ENCODE peak calls at places on chromosomes 13 and 19, in eight cellular contexts. G is neural progenitor cell, O is PC-3, R is endothelial cell of umbilical vein, X is astrocyte, C is kidney, H is neuronal stem cell, E is fibroblast of lung. D is an unnamed sample.

GRCh38 chr13:93151277-93151676 is 75.3 kb upstream of the GPC6 start:
- DNase-seq in G (no peak), O (peak), R (no peak), X (peak), C (no peak), H (no peak), E (peak), D (no peak)

GRCh38 chr19:38710416-38710702 is 33.9 kb downstream of the CAPN12 start:
- DNase-seq in G (no peak), O (no peak), R (no peak), X (no peak), C (no peak), H (no peak), E (no peak), D (no peak)

GRCh38 chr19:55099557-55100506 is 17.6 kb downstream of the PPP1R12C start:
- DNase-seq in G (peak), O (peak), R (no peak), X (no peak), C (no peak), H (no peak), E (no peak), D (no peak)

GRCh38 chr13:108113407-108113806 is 101.9 kb downstream of the LIG4 start:
- DNase-seq in G (no peak), O (no peak), R (no peak), X (no peak), C (no peak), H (no peak), E (no peak), D (no peak)

GRCh38 chr13:76350399-76350798 is 535.8 kb downstream of the KCTD12 start:
- DNase-seq in G (no peak), O (no peak), R (no peak), X (no peak), C (no peak), H (no peak), E (no peak), D (no peak)

GRCh38 chr13:83815598-83815997 is 66.7 kb downstream of the SLITRK1 start:
- DNase-seq in G (peak), O (no peak), R (no peak), X (no peak), C (no peak), H (no peak), E (no peak), D (no peak)

GRCh38 chr13:97136418-97136817 is 85.7 kb upstream of the MBNL2 start:
- DNase-seq in G (no peak), O (no peak), R (no peak), X (no peak), C (no peak), H (no peak), E (no peak), D (no peak)

GRCh38 chr13:76764429-76764828 is 121.8 kb downstream of the KCTD12 start:
- DNase-seq in G (no peak), O (peak), R (peak), X (no peak), C (peak), H (no peak), E (peak), D (no peak)

GRCh38 chr19:57338798-57339378 is 12.2 kb upstream of the ZNF304 start:
- DNase-seq in G (no peak), O (no peak), R (no peak), X (peak), C (no peak), H (no peak), E (peak), D (no peak)

GRCh38 chr13:50318887-50319286 is 303.6 kb downstream of the KCNRG start:
- DNase-seq in G (peak), O (no peak), R (no peak), X (no peak), C (no peak), H (no peak), E (no peak), D (no peak)

GRCh38 chr19:45455707-45456499 is 11.9 kb upstream of the FOSB start:
- DNase-seq in G (peak), O (peak), R (peak), X (peak), C (peak), H (no peak), E (peak), D (no peak)

GRCh38 chr13:51797664-51798488 is 6.1 kb downstream of the DHRS12 start:
- DNase-seq in G (peak), O (peak), R (peak), X (peak), C (no peak), H (peak), E (peak), D (no peak)

GRCh38 chr19:39692166-39692565 is 12.1 kb upstream of the LGALS14 start:
- DNase-seq in G (no peak), O (no peak), R (no peak), X (no peak), C (no peak), H (no peak), E (no peak), D (no peak)

GRCh38 chr19:50280983-50281382 is 48.2 kb downstream of the KCNC3 start:
- DNase-seq in G (no peak), O (no peak), R (no peak), X (no peak), C (no peak), H (no peak), E (no peak), D (no peak)

GRCh38 chr13:23385931-23386330 is 47.6 kb downstream of the SACS start:
- DNase-seq in G (no peak), O (no peak), R (no peak), X (no peak), C (no peak), H (no peak), E (no peak), D (no peak)

GRCh38 chr13:98141091-98141490 is 1.8 kb upstream of the FARP1 start:
- DNase-seq in G (no peak), O (no peak), R (no peak), X (no peak), C (no peak), H (no peak), E (no peak), D (no peak)

GRCh38 chr13:75357576-75358295 is 124.2 kb downstream of the TBC1D4 start:
- DNase-seq in G (peak), O (peak), R (peak), X (peak), C (no peak), H (peak), E (peak), D (peak)

GRCh38 chr19:790971-791604 is 6.2 kb upstream of the PTBP1 start:
- DNase-seq in G (no peak), O (no peak), R (no peak), X (no peak), C (peak), H (no peak), E (no peak), D (no peak)

GRCh38 chr13:42272115-42272756 is at the start of gene AKAP11:
- DNase-seq in G (peak), O (peak), R (peak), X (peak), C (no peak), H (no peak), E (peak), D (no peak)

GRCh38 chr13:46035066-46035465 is 17.5 kb downstream of the ZC3H13 start:
- DNase-seq in G (no peak), O (no peak), R (no peak), X (no peak), C (no peak), H (no peak), E (no peak), D (no peak)

DNA sequence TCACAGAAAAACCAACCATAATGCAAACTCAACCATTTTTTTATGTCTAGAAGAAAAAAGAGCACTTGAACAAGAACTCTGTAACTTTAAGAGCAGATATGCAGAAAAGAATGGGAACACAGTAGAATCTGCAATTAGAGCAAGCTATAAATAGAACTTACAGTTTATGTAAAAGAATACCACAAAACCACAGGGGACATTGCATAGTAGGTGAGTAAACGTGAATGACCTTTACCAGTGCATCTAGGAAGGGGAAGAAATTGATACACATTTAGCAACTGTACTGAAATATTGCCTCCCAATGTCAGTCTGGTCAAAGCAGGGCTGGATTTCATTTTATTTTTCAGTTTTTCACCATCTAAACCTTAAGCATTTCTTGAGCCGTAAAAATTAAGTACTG is 242.2 kb upstream of the EDNRB start:
- DNase-seq in G (no peak), O (peak), R (no peak), X (peak), C (no peak), H (no peak), E (peak), D (no peak)
- H3K9ac ChIP-seq in G (no peak), O (no peak), R (no peak), X (no peak), C (no peak), H (no peak), E (no peak), D (no peak)

DNA sequence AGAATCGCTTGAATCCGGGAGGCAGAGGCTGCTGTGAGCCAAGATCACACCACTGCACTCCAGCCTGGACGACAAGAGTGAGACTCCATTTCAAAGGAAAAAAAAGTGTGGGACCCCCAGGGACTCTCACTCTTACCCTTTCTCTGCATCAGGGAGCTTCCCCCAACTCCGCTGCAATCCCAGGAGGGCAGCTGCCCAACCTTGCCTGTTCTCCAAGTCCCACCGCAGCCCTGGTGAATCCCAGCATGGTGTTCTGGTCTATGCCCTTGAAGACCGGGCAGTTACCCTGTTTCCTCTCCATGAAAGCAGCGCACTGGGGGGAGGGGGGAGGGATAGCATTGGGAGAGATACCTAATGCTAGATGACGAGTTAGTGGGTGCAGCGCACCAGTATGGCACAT is 35.7 kb upstream of the DPRX start:
- DNase-seq in G (no peak), O (no peak), R (no peak), X (no peak), C (no peak), H (no peak), E (no peak), D (peak)
- H3K9ac ChIP-seq in G (no peak), O (no peak), R (no peak), X (no peak), C (no peak), H (no peak), E (no peak), D (no peak)

GRCh38 chr13:29481603-29482002 is 113.9 kb downstream of the SLC7A1 start:
- DNase-seq in G (no peak), O (no peak), R (no peak), X (no peak), C (no peak), H (no peak), E (no peak), D (no peak)

GRCh38 chr13:29480893-29481525 is 114.5 kb downstream of the SLC7A1 start:
- DNase-seq in G (no peak), O (no peak), R (no peak), X (no peak), C (no peak), H (no peak), E (no peak), D (no peak)

GRCh38 chr13:29483211-29483610 is 112.3 kb downstream of the SLC7A1 start:
- DNase-seq in G (no peak), O (no peak), R (no peak), X (no peak), C (peak), H (no peak), E (no peak), D (no peak)

GRCh38 chr13:29484236-29484635 is 111.3 kb downstream of the SLC7A1 start:
- DNase-seq in G (peak), O (no peak), R (no peak), X (no peak), C (no peak), H (no peak), E (no peak), D (no peak)

DNA sequence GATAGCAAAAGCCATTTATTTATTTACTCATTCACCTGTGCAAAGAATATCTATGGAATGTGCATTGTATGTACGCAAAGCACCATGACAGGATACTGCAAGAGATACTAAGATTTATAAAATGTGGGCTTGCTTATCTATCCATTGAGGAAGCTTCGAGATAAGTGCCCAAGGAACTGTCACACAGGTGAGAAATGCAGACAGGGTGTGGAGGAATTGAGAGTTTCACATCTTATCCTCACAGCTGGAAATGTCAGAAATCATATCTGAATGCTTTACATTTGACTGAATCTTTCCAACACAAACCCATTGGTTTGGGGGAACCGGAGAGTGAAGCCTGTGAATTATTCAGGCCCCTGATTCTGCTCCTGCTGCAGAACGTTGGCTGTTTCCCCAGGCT is 113.0 kb downstream of the SLC7A1 start:
- DNase-seq in G (no peak), O (no peak), R (no peak), X (no peak), C (no peak), H (no peak), E (no peak), D (no peak)
- H3K9ac ChIP-seq in G (no peak), O (no peak), R (no peak), X (no peak), C (no peak), H (no peak), E (no peak), D (no peak)

GRCh38 chr19:2540646-2541454 is 64.9 kb downstream of the GADD45B start:
- DNase-seq in G (peak), O (peak), R (peak), X (peak), C (peak), H (peak), E (peak), D (peak)
- H3K9ac ChIP-seq in G (no peak), O (peak), R (peak), X (peak), C (peak), H (peak), E (peak), D (no peak)

GRCh38 chr19:2982983-2983350 is 5.6 kb downstream of the TLE6 start:
- DNase-seq in G (peak), O (peak), R (peak), X (peak), C (peak), H (no peak), E (peak), D (no peak)

GRCh38 chr19:2981898-2982297 is 4.5 kb downstream of the TLE6 start:
- DNase-seq in G (no peak), O (no peak), R (no peak), X (no peak), C (no peak), H (no peak), E (no peak), D (no peak)

GRCh38 chr19:2982556-2982955 is 5.2 kb downstream of the TLE6 start:
- DNase-seq in G (no peak), O (no peak), R (no peak), X (no peak), C (peak), H (no peak), E (no peak), D (no peak)

GRCh38 chr19:2984196-2984490 is 6.8 kb downstream of the TLE6 start:
- DNase-seq in G (no peak), O (no peak), R (no peak), X (no peak), C (no peak), H (peak), E (no peak), D (no peak)

GRCh38 chr19:2983351-2984195 is 6.2 kb downstream of the TLE6 start:
- DNase-seq in G (peak), O (peak), R (peak), X (peak), C (peak), H (no peak), E (peak), D (peak)
- H3K9ac ChIP-seq in G (no peak), O (no peak), R (peak), X (peak), C (peak), H (peak), E (peak), D (no peak)

GRCh38 chr19:6023085-6023682 is 45.2 kb upstream of the RANBP3 start:
- DNase-seq in G (no peak), O (peak), R (peak), X (peak), C (peak), H (no peak), E (peak), D (no peak)

GRCh38 chr19:6023936-6024335 is 46.0 kb upstream of the RANBP3 start:
- DNase-seq in G (no peak), O (no peak), R (no peak), X (no peak), C (peak), H (no peak), E (no peak), D (no peak)

GRCh38 chr19:6021878-6022569 is 44.1 kb upstream of the RANBP3 start:
- DNase-seq in G (peak), O (peak), R (peak), X (peak), C (peak), H (peak), E (peak), D (peak)

GRCh38 chr19:6020972-6021805 is 43.2 kb upstream of the RANBP3 start:
- DNase-seq in G (no peak), O (peak), R (no peak), X (no peak), C (peak), H (no peak), E (no peak), D (no peak)

GRCh38 chr19:6022570-6023049 is 44.7 kb upstream of the RANBP3 start:
- DNase-seq in G (no peak), O (no peak), R (no peak), X (no peak), C (no peak), H (no peak), E (no peak), D (no peak)
- H3K9ac ChIP-seq in G (no peak), O (peak), R (peak), X (peak), C (no peak), H (no peak), E (no peak), D (no peak)

D was measured in H1.